ENCODE peak calls at places on chromosome X, in eight cellular contexts. H is left lung, C is choroid plexus epithelial cell, G is uterus, T is tibial artery, D is neural progenitor cell, V is transverse colon, Z is fibroblast of pulmonary artery. I is an unnamed sample.

GRCh38 chrX:132749406-132749805 is 209.0 kb downstream of the HS6ST2 start:
- DNase-seq in G (no peak), Z (no peak), D (no peak), T (no peak), V (no peak), C (no peak), H (no peak), I (no peak)

GRCh38 chrX:115560211-115560977 is 580 bp upstream of the PLS3 start:
- DNase-seq in V (no peak), Z (peak), G (peak), D (no peak), T (no peak), H (no peak), C (peak), I (peak)

GRCh38 chrX:118383120-118383519 is 37.2 kb downstream of the WDR44 start:
- DNase-seq in G (no peak), Z (peak), D (no peak), T (no peak), V (no peak), C (no peak), H (no peak), I (no peak)

GRCh38 chrX:110178179-110178865 is 139.6 kb downstream of the AMMECR1 start:
- DNase-seq in T (no peak), Z (no peak), V (no peak), D (no peak), G (no peak), C (no peak), H (no peak), I (no peak)

GRCh38 chrX:47643926-47644325 is 6.4 kb downstream of the ELK1 start:
- DNase-seq in G (no peak), H (no peak), Z (peak), V (no peak), T (no peak), D (peak), C (peak), I (peak)

GRCh38 chrX:115047715-115048114 is 30.3 kb upstream of the IL13RA2 start:
- DNase-seq in T (no peak), Z (no peak), D (no peak), C (peak), G (no peak), H (no peak), V (no peak), I (no peak)

GRCh38 chrX:40266490-40267333 is 169.0 kb upstream of the BCOR start:
- DNase-seq in V (peak), D (peak), H (peak), Z (peak), T (peak), C (peak), G (peak), I (peak)

GRCh38 chrX:120797201-120797938 is 78.3 kb downstream of the CT47B1 start:
- DNase-seq in Z (peak), V (no peak), G (no peak), D (no peak), C (peak), T (no peak), H (no peak), I (peak)

GRCh38 chrX:129682979-129683378 is 28.2 kb upstream of the APLN start:
- DNase-seq in T (no peak), Z (no peak), G (no peak), H (no peak), C (no peak), D (no peak), V (no peak), I (no peak)

GRCh38 chrX:21986596-21986995 is 45.5 kb upstream of the PHEX start:
- DNase-seq in C (peak), D (no peak), G (no peak), V (no peak), H (no peak), Z (no peak), T (no peak), I (peak)

GRCh38 chrX:71652405-71652804 is 14.9 kb upstream of the LOC101059915 start:
- DNase-seq in V (peak), T (peak), D (peak), Z (peak), H (no peak), C (peak), G (peak), I (peak)
- TF ChIP-seq CTCF in V (peak), T (peak), D (peak), Z (peak), H (peak), C (peak), G (peak), I (peak)

GRCh38 chrX:10615931-10616780 is 4.2 kb downstream of the MID1 start:
- DNase-seq in Z (peak), G (peak), T (peak), D (peak), C (peak), H (no peak), V (peak), I (peak)
- H3K4me3 ChIP-seq in Z (no peak), G (no peak), T (no peak), D (peak), C (peak), H (no peak), V (no peak), I (peak)

DNA sequence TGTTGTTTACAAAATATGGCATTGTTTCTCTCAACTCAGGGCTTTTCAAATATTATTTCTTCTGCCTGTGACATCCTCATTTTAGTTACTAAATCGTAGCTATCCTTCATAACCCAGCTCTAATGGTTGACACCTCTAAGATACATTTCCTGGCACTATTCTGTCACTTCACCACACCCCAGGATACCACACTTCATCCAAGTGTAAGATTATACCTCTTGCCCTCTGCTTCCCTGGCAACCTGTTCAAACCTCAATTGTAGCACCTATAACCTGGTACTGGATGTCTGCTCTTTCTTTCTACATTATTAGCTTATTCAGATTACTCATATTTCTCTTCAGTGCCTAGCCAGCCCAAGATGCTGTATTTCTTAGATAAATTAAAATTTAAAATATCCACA is 175.7 kb upstream of the SPIN4 start:
- DNase-seq in Z (no peak), H (no peak), D (no peak), T (no peak), G (no peak), C (no peak), V (no peak), I (no peak)
- TF ChIP-seq CTCF in Z (no peak), H (no peak), D (no peak), T (no peak), G (no peak), C (no peak), V (no peak), I (no peak)

GRCh38 chrX:140504371-140505324 is at the start of gene SOX3:
- DNase-seq in T (no peak), D (peak), H (no peak), C (no peak), Z (no peak), G (no peak), V (no peak), I (no peak)

GRCh38 chrX:140507223-140507981 is 2.5 kb upstream of the SOX3 start:
- DNase-seq in T (no peak), V (no peak), H (no peak), D (peak), G (no peak), Z (no peak), C (no peak), I (no peak)

GRCh38 chrX:140507982-140508305 is 3.1 kb upstream of the SOX3 start:
- DNase-seq in G (no peak), Z (no peak), T (no peak), D (peak), H (no peak), V (no peak), C (no peak), I (no peak)

GRCh38 chrX:140503714-140504351 is 1.0 kb downstream of the SOX3 start:
- DNase-seq in V (no peak), D (peak), C (no peak), H (peak), Z (peak), G (no peak), T (no peak), I (peak)

GRCh38 chrX:140505421-140506337 is 810 bp upstream of the SOX3 start:
- DNase-seq in Z (no peak), C (no peak), V (no peak), T (no peak), G (no peak), D (peak), H (no peak), I (no peak)
- H3K4me3 ChIP-seq in Z (no peak), C (no peak), V (no peak), T (no peak), G (no peak), D (peak), H (no peak), I (no peak)

DNA sequence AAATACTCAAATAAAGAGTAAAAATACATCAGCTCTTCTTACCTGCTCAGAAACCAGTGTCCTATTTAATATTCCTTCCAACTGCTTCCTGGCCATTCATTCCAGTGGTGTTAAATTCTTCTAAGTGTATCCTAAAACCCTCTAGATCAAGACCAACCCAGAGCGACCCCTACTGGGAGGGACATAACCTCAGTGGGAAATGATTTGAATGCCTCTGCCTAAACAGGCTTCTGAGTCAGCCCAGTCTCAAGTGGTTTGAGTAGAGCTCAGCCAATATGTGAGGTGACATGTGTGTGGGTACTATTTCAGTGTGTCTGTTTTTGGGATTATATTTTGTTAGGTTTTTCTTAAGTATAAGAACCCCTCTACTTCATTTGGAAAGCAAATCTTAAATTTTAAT is 133.6 kb upstream of the ARHGEF9 start:
- DNase-seq in H (no peak), T (no peak), D (peak), C (peak), V (no peak), Z (no peak), G (no peak), I (no peak)
- TF ChIP-seq CTCF in H (no peak), T (no peak), D (peak), C (no peak), V (no peak), Z (no peak), G (no peak), I (no peak)

DNA sequence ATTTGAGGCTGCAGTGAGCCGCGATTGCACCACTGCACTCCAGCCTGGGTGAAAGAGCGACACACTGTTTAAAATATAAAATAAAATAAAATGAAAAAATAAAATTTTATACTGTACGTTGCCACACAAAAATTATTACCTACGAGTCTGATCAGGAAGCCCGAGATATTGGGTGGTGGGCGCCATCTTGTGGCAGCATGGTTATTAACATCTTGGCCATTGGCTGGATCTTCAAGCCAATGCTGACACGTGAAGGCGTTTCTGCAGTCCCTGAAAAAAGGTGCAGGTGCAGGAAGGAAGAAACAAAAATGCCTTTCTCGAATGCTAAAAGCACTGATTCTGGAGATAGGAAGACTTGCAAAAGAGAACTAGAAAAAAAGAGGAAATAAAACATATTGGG is 4.9 kb upstream of the TLR8 start:
- DNase-seq in Z (peak), T (peak), D (peak), G (peak), C (peak), V (peak), H (peak), I (peak)
- H3K4me3 ChIP-seq in Z (no peak), T (no peak), D (no peak), G (no peak), C (no peak), V (no peak), H (no peak), I (no peak)

GRCh38 chrX:70454441-70455365 is 10.1 kb downstream of the DLG3 start:
- DNase-seq in G (peak), Z (peak), V (peak), T (peak), H (peak), D (peak), C (peak), I (peak)

GRCh38 chrX:70453024-70453618 is 8.5 kb downstream of the DLG3 start:
- DNase-seq in Z (no peak), V (no peak), G (no peak), T (no peak), C (no peak), H (no peak), D (no peak), I (no peak)

GRCh38 chrX:70449457-70449966 is 4.9 kb downstream of the DLG3 start:
- DNase-seq in C (no peak), V (no peak), H (peak), T (no peak), G (no peak), Z (no peak), D (no peak), I (no peak)

GRCh38 chrX:70455366-70456202 is 10.9 kb downstream of the DLG3 start:
- DNase-seq in G (no peak), D (peak), Z (no peak), H (peak), C (no peak), T (no peak), V (peak), I (no peak)

DNA sequence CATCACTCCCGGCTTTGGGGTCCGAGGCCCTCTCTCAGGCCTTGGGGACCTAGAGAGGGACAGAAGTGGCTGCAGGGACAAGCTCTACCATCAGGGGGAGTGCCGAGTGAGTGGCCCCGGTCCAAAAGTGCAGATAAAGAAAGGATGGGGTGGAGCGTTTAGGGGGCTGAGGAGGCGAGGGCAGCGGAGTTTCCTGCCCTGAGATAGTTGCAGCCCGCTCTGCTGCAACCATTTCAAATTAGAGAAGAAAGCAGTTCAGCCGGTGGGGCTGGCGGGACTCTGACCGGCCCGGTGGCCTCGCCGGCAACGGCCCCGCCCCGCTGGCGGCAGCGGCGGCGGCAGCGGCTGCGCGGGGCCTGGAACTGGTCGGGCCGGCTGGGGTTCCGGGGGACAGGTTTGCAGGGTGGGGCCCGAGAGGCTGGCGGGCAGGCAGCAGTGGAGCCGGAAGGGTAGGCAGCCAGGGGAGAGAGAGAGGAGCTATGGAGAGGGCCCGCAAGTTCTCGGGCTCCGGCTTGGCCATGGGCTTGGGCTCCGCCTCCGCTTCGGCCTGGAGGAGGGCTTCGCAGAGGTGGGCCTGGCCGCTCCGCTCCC is 7.6 kb downstream of the DLG3 start:
- DNase-seq in G (peak), T (peak), H (peak), C (peak), D (peak), Z (peak), V (peak), I (peak)
- TF ChIP-seq CTCF in G (peak), T (peak), H (peak), C (peak), D (peak), Z (peak), V (peak), I (peak)

DNA sequence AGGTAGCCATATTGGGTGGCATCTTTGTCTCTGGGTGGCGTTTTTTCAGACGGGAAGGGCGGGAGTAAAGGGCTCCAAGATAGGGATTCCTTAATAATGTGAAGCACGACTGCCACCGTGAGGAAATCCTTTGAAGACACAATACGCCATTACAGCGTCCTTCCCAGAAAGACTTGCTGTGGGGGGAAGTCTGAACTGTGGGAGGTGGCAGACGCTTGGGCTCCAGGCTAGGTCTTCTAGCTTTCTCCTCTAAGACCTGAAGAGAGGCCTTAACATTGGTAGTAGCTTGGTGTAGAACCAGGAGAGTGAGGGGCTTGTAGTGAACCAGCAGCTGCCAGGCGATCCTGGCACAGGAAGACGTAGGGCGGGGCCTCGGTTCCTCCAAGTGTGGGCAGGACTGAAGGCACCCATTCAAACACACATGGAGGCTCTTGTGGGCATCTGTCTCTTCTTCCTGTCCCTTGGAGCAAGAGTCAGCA is 197.3 kb downstream of the OR13H1 start:
- DNase-seq in G (peak), Z (no peak), D (no peak), V (peak), T (no peak), C (no peak), H (no peak), I (peak)
- H3K4me3 ChIP-seq in G (peak), Z (no peak), D (no peak), V (peak), T (no peak), C (no peak), H (no peak), I (peak)

GRCh38 chrX:74458738-74459137 is 37.4 kb downstream of the SLC16A2 start:
- DNase-seq in H (no peak), G (no peak), V (no peak), D (no peak), C (peak), T (no peak), Z (peak), I (peak)
- TF ChIP-seq CTCF in H (no peak), G (no peak), V (no peak), D (no peak), C (no peak), T (no peak), Z (no peak), I (no peak)

GRCh38 chrX:103531002-103531401 is 11.7 kb upstream of the RAB40A start:
- DNase-seq in Z (peak), D (no peak), H (no peak), G (no peak), V (no peak), T (no peak), C (peak), I (peak)

GRCh38 chrX:103535206-103535605 is 15.9 kb upstream of the RAB40A start:
- DNase-seq in G (no peak), T (no peak), D (no peak), C (no peak), V (no peak), Z (no peak), H (no peak), I (no peak)

GRCh38 chrX:103536071-103536470 is 16.8 kb upstream of the RAB40A start:
- DNase-seq in V (no peak), T (no peak), C (peak), H (no peak), G (peak), Z (peak), D (no peak), I (no peak)

GRCh38 chrX:103530540-103530939 is 11.3 kb upstream of the RAB40A start:
- DNase-seq in T (no peak), H (no peak), V (no peak), C (peak), G (no peak), Z (no peak), D (no peak), I (no peak)

DNA sequence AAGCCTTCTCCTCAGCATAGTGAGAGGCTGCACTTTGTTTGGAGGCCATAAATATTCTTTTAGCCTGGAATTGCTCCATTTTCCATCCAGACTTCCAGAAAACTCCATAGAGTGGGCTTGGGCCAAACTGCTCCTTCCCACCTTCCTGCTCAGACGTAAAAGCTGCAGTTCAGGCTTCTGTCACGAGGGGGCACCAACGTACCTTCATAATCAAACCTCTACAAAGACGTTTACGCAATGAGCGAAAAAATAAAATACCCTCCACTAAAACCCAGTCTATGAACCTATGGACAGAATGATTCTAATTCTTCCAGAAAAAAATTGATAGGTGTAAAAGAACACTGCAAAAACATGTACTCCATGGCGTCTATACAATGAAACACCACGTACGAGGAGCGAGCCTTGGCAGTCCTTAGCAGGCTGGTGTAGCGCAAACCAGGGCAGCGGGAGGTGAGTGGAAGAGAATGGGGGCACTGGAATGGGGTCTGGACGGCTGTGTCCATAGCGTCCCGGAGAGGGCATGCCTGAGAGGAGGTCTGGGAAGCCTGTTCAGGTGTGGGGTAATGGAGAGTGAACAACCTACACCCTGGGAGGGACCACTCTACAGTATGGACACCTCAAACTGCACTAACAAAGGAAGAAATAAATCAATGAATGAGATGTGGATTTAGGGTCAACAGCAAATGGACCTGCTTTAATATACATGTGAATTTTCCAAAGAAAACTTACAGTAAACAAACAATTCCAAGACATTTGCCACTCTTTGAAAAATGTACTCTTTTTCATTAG is 14.3 kb upstream of the RAB40A start:
- DNase-seq in V (peak), C (peak), T (peak), Z (peak), H (no peak), D (peak), G (peak), I (peak)
- H3K4me3 ChIP-seq in V (no peak), C (peak), T (peak), Z (peak), H (peak), D (peak), G (peak), I (peak)

I was measured in fibroblast of the aortic adventitia.